ENCODE peak calls at places on chromosomes 6 and 20, in six cellular contexts. F is HepG2, E is GM12878, B is upper lobe of left lung, L is A549, O is K562. V is an unnamed sample. For H3K4me1, the result is how much of the 10 kb centered on the place peaks cover.

GRCh38 chr6:52254731-52255378 is 10.6 kb upstream of the IL17F start:
- ATAC-seq in E (peak), O (no peak), B (no peak), F (no peak), L (no peak), V (no peak)

GRCh38 chr6:89680551-89680950 is 42.0 kb upstream of the LYRM2 start:
- ATAC-seq in F (no peak), B (no peak), L (no peak), E (no peak), O (no peak), V (no peak)

GRCh38 chr20:25046181-25046641 is 11.7 kb downstream of the ACSS1 start:
- ATAC-seq in F (peak), L (no peak), E (no peak), O (no peak), B (no peak), V (no peak)

GRCh38 chr6:139920027-139920851 is 545.8 kb upstream of the CITED2 start:
- ATAC-seq in E (no peak), F (no peak), L (no peak), O (peak), B (peak), V (no peak)

GRCh38 chr6:36114798-36115408 is 15.4 kb upstream of the MAPK13 start:
- ATAC-seq in B (no peak), E (peak), L (no peak), O (no peak), F (no peak), V (no peak)

GRCh38 chr6:38570750-38571149 is 69.0 kb downstream of the BTBD9 start:
- ATAC-seq in F (no peak), B (no peak), L (peak), O (peak), E (peak), V (no peak)

GRCh38 chr6:108698593-108699289 is 138.0 kb downstream of the FOXO3 start:
- ATAC-seq in L (no peak), F (no peak), O (no peak), B (peak), E (no peak), V (peak)

GRCh38 chr6:143155681-143156080 is 95.0 kb downstream of the AIG1 start:
- ATAC-seq in B (peak), O (no peak), E (no peak), F (no peak), L (no peak), V (no peak)

GRCh38 chr6:105488521-105489212 is 85.8 kb upstream of the PREP start:
- ATAC-seq in O (no peak), E (no peak), B (no peak), F (no peak), L (no peak), V (no peak)

GRCh38 chr20:52047811-52048302 is 143.7 kb downstream of the ZFP64 start:
- ATAC-seq in L (no peak), B (no peak), F (no peak), E (peak), O (no peak), V (no peak)

GRCh38 chr20:42259389-42259788 is 641.2 kb upstream of the CHD6 start:
- ATAC-seq in E (no peak), F (no peak), O (no peak), B (no peak), L (no peak), V (no peak)

DNA sequence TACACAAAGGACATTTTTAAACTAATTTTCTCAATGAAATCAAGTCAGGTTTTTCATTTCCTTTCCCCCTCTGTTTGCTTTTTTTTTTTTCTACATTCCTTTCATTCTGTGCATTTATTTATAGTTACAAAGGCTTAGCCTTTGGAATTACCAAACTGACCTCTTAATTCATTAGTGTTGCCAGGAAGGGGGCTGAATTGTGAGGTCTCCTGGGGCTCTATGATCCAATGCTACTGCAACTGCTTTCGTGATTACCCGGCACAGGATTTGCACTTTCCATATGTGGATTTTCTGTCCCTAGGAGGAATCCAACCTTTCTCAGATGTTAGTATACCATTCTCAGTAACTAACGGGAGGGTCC is 35.3 kb downstream of the NEDD9 start:
- ATAC-seq in B (no peak), L (no peak), O (no peak), F (no peak), E (no peak), V (no peak)
- H3K4me1 ChIP-seq in B (half or more), L (half or more), O (under half), F (half or more), E (under half), V (under half)

DNA sequence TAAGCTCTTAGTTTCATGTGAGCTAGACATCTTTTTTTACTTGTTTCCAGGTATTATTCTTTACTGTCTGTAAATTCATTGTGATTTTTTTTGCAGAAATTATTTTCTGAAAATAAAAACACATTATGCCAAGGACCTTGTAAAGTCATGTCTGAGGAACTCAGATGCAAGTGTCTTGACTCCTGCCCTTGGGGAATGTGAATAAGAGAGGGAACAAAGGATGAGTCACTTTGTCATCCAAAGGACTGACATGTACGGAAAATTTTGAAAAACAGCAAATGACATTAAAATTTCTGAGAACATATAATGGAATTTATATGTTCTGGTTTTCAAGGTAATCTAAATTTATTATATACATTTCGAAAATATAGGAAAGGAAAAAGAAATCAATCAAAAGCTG is 660.4 kb downstream of the CD109 start:
- ATAC-seq in E (no peak), L (no peak), B (no peak), F (no peak), O (no peak), V (no peak)
- TF ChIP-seq EP300 in E (no peak), L (no peak), B (no peak), F (no peak), O (no peak), V (no peak)

DNA sequence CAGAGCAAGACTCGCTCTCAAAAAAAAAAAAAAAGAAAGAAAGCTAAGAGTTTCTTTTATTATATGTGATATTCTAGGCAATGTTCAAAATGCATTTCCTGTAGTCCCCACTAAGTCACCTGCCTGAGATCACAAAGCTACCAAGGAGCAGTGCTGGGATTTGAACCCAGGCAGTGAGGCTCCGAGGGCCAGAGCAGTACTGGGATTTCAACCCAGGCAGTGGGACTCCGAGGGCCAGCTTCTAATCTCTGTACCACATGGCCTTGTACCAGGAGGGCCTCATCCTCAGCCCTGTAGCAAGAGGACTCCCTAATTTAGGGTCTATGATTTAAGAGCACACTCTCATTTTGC is 39.7 kb downstream of the ZMYND8 start:
- ATAC-seq in L (no peak), E (no peak), B (no peak), F (no peak), O (peak), V (no peak)
- H3K4me1 ChIP-seq in L (half or more), E (under half), B (half or more), F (half or more), O (half or more), V (half or more)

DNA sequence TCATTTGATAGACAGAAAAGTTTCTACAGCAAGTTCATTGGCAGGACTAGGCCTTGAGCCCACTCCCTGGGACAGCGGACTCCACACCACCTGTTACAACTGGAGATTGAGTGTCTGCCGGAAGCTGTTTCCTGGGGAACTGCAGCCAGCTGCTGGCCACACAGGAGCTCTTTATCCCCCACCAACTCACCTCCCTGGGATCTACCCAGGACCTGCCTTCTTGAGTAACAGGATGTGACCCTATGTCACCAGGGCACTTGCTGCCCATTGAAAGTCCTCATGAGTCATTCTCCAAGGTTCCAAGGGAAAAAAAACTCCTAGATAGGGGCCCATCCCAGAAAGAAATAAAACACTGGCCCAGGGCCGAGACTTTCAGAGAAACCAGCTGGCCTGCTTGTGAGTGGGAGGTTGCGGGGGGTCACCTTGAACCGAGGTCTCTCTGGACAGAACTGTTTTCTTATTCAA is 37.4 kb upstream of the SLC9A8 start:
- ATAC-seq in O (peak), F (peak), B (peak), L (peak), E (no peak), V (peak)
- TF ChIP-seq EP300 in O (no peak), F (peak), B (peak), L (peak), E (no peak), V (no peak)

GRCh38 chr6:46370622-46371021 is 120.6 kb downstream of the RCAN2 start:
- ATAC-seq in L (no peak), B (no peak), F (peak), E (no peak), O (peak), V (no peak)

GRCh38 chr6:46368137-46368536 is 123.1 kb downstream of the RCAN2 start:
- ATAC-seq in B (no peak), F (no peak), L (no peak), O (no peak), E (no peak), V (no peak)

GRCh38 chr6:46366190-46366900 is 124.9 kb downstream of the RCAN2 start:
- ATAC-seq in F (no peak), O (no peak), L (no peak), B (no peak), E (no peak), V (no peak)

DNA sequence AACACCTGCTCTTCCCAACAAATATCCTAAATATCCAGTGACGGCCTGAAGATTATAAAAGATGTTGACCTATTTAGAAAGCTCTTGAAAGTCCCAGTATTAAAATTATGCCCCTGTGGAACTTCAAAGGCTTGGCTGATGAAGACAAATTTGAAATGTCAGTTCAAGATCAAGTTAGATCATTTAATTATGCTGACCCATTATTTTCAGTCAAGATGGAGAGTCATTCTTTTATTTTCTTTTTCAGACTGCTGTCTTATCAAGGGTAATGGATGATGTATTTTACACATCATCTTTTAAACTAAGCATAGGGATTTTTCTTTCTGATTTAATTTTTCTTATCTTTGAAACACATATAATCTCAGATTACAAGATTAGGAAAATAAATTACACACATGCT is 123.9 kb downstream of the RCAN2 start:
- ATAC-seq in O (no peak), E (no peak), L (no peak), F (no peak), B (no peak), V (no peak)
- H3K4me1 ChIP-seq in O (under half), E (under half), L (under half), F (under half), B (under half), V (under half)

DNA sequence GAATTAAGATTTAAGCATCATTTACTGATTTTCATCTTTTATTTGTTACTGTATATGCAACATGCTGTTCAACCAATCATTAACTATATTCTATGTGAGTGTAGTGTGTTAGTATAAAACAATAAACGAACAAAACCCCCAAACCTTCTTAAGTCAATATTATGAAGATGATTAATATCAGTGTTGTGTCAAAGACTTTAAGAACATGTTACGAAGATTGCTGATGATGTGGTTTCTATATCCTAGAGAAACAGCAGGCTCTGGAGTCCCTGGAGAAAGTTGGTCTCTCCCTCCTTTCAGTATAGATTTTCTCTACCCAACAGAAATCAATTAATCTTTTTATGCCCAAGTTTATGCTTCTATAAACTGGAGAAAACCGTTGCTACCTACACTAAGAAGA is 393.8 kb upstream of the HSF2 start:
- ATAC-seq in O (no peak), E (no peak), F (no peak), B (no peak), L (no peak), V (no peak)
- TF ChIP-seq EP300 in O (no peak), E (no peak), F (no peak), B (no peak), L (no peak), V (no peak)